ENCODE peak calls at places on chromosomes 5 and 9, in four cellular contexts. One of them, this sample, is unnamed.

GRCh38 chr5:61097465-61097864 is 64.8 kb downstream of the SMIM15 start:
- DNase-seq in IMR-90: no peak
- DNase-seq in K562: no peak
- DNase-seq in GM12878: no peak
- DNase-seq in this sample: no peak

GRCh38 chr5:163503106-163504090 is 2.0 kb upstream of the MAT2B start:
- DNase-seq in IMR-90: peak; percentile 82
- DNase-seq in K562: peak; percentile 64
- DNase-seq in GM12878: peak; percentile 43
- DNase-seq in this sample: peak; percentile 86

GRCh38 chr9:18921677-18922076 is 111.3 kb downstream of the SAXO1 start:
- DNase-seq in IMR-90: peak; percentile 11
- DNase-seq in K562: no peak
- DNase-seq in GM12878: no peak
- DNase-seq in this sample: no peak

GRCh38 chr5:9544056-9544455 is 1.8 kb downstream of the SEMA5A start:
- DNase-seq in IMR-90: peak; percentile 22
- DNase-seq in K562: no peak
- DNase-seq in GM12878: no peak
- DNase-seq in this sample: peak; percentile 7

GRCh38 chr9:33117816-33118215 is 41.3 kb upstream of the SMU1 start:
- DNase-seq in IMR-90: no peak
- DNase-seq in K562: no peak
- DNase-seq in GM12878: no peak
- DNase-seq in this sample: no peak

GRCh38 chr9:79012561-79012960 is 559.2 kb upstream of the TLE4 start:
- DNase-seq in IMR-90: peak; percentile 70
- DNase-seq in K562: no peak
- DNase-seq in GM12878: no peak
- DNase-seq in this sample: peak; percentile 70

GRCh38 chr9:90432951-90433350 is 209.7 kb downstream of the DIRAS2 start:
- DNase-seq in IMR-90: no peak
- DNase-seq in K562: no peak
- DNase-seq in GM12878: no peak
- DNase-seq in this sample: no peak

GRCh38 chr5:133827001-133827400 is 141.4 kb downstream of the C5orf15 start:
- DNase-seq in IMR-90: no peak
- DNase-seq in K562: no peak
- DNase-seq in GM12878: no peak
- DNase-seq in this sample: no peak

GRCh38 chr5:137310051-137310730 is 188.9 kb downstream of the SPOCK1 start:
- DNase-seq in IMR-90: peak; percentile 93
- DNase-seq in K562: no peak
- DNase-seq in GM12878: no peak
- DNase-seq in this sample: peak; percentile 81

GRCh38 chr9:134864821-134865190 is 15.8 kb upstream of the FCN2 start:
- DNase-seq in IMR-90: no peak
- DNase-seq in K562: no peak
- DNase-seq in GM12878: no peak
- DNase-seq in this sample: no peak

GRCh38 chr9:136438909-136439549 is 616 bp downstream of the INPP5E start:
- DNase-seq in IMR-90: peak; percentile 11
- DNase-seq in K562: peak; percentile 66
- DNase-seq in GM12878: no peak
- DNase-seq in this sample: peak; percentile 38

GRCh38 chr9:84212224-84212623 is 128.3 kb downstream of the SLC28A3 start:
- DNase-seq in IMR-90: no peak
- DNase-seq in K562: no peak
- DNase-seq in GM12878: no peak
- DNase-seq in this sample: no peak

GRCh38 chr5:35484241-35484640 is 133.4 kb upstream of the SPEF2 start:
- DNase-seq in IMR-90: no peak
- DNase-seq in K562: no peak
- DNase-seq in GM12878: no peak
- DNase-seq in this sample: no peak

GRCh38 chr9:71819115-71819739 is 50.9 kb upstream of the CEMIP2 start:
- DNase-seq in IMR-90: peak; percentile 39
- DNase-seq in K562: peak; percentile 19
- DNase-seq in GM12878: no peak
- DNase-seq in this sample: peak; percentile 35

GRCh38 chr9:36748322-36748899 is 175.7 kb downstream of the MELK start:
- DNase-seq in IMR-90: peak; percentile 43
- DNase-seq in K562: peak; percentile 39
- DNase-seq in GM12878: no peak
- DNase-seq in this sample: peak; percentile 44

GRCh38 chr9:129826759-129827158 is 2.8 kb upstream of the TOR1A start:
- DNase-seq in IMR-90: no peak
- DNase-seq in K562: no peak
- DNase-seq in GM12878: no peak
- DNase-seq in this sample: no peak

GRCh38 chr9:70382046-70382708 is 32.3 kb downstream of the KLF9 start:
- DNase-seq in IMR-90: no peak
- DNase-seq in K562: no peak
- DNase-seq in GM12878: no peak
- DNase-seq in this sample: no peak

GRCh38 chr9:19922476-19923118 is 133.8 kb upstream of the SLC24A2 start:
- DNase-seq in IMR-90: peak; percentile 46
- DNase-seq in K562: peak; percentile 19
- DNase-seq in GM12878: no peak
- DNase-seq in this sample: peak; percentile 21

GRCh38 chr9:136527721-136528710 is 17.8 kb downstream of the NOTCH1 start:
- DNase-seq in IMR-90: no peak
- DNase-seq in K562: peak; percentile 79
- DNase-seq in GM12878: no peak
- DNase-seq in this sample: no peak

GRCh38 chr5:124519396-124519795 is 227.0 kb downstream of the ZNF608 start:
- DNase-seq in IMR-90: peak; percentile 86
- DNase-seq in K562: no peak
- DNase-seq in GM12878: peak; percentile 33
- DNase-seq in this sample: peak; percentile 41

GRCh38 chr5:139655727-139656271 is 7.7 kb downstream of the CXXC5 start:
- DNase-seq in IMR-90: peak; percentile 69
- DNase-seq in K562: no peak
- DNase-seq in GM12878: no peak
- DNase-seq in this sample: no peak

GRCh38 chr5:447501-447900 is 4.5 kb downstream of the EXOC3 start:
- DNase-seq in IMR-90: no peak
- DNase-seq in K562: no peak
- DNase-seq in GM12878: no peak
- DNase-seq in this sample: no peak

GRCh38 chr5:175477440-175477839 is 920 bp upstream of the SFXN1 start:
- DNase-seq in IMR-90: no peak
- DNase-seq in K562: no peak
- DNase-seq in GM12878: no peak
- DNase-seq in this sample: no peak

GRCh38 chr5:9519537-9519936 is 26.3 kb downstream of the SEMA5A start:
- DNase-seq in IMR-90: peak; percentile 28
- DNase-seq in K562: no peak
- DNase-seq in GM12878: no peak
- DNase-seq in this sample: no peak

GRCh38 chr9:37311938-37312730 is 110.4 kb upstream of the GRHPR start:
- DNase-seq in IMR-90: peak; percentile 85
- DNase-seq in K562: no peak
- DNase-seq in GM12878: no peak
- DNase-seq in this sample: no peak

GRCh38 chr9:35481347-35481975 is 8.4 kb upstream of the RUSC2 start:
- DNase-seq in IMR-90: peak; percentile 75
- DNase-seq in K562: peak; percentile 65
- DNase-seq in GM12878: no peak
- DNase-seq in this sample: peak; percentile 71

GRCh38 chr9:36401179-36401740 is 1.2 kb upstream of the RNF38 start:
- DNase-seq in IMR-90: peak; percentile 61
- DNase-seq in K562: peak; percentile 86
- DNase-seq in GM12878: peak; percentile 19
- DNase-seq in this sample: peak; percentile 82

GRCh38 chr9:94728719-94729118 is 2.2 kb downstream of the AOPEP start:
- DNase-seq in IMR-90: no peak
- DNase-seq in K562: no peak
- DNase-seq in GM12878: no peak
- DNase-seq in this sample: no peak

GRCh38 chr9:129465834-129466535 is 154.9 kb downstream of the C9orf50 start:
- DNase-seq in IMR-90: no peak
- DNase-seq in K562: no peak
- DNase-seq in GM12878: no peak
- DNase-seq in this sample: no peak

GRCh38 chr5:96483878-96484277 is 50.8 kb upstream of the PCSK1 start:
- DNase-seq in IMR-90: peak; percentile 55
- DNase-seq in K562: peak; percentile 7
- DNase-seq in GM12878: no peak
- DNase-seq in this sample: peak; percentile 48

GRCh38 chr5:178207183-178207916 is 3.0 kb downstream of the HNRNPAB start:
- DNase-seq in IMR-90: peak; percentile 67
- DNase-seq in K562: no peak
- DNase-seq in GM12878: no peak
- DNase-seq in this sample: peak; percentile 75

GRCh38 chr5:178208540-178209227 is 4.4 kb downstream of the HNRNPAB start:
- DNase-seq in IMR-90: no peak
- DNase-seq in K562: no peak
- DNase-seq in GM12878: no peak
- DNase-seq in this sample: no peak

GRCh38 chr5:178209334-178210072 is 5.2 kb downstream of the HNRNPAB start:
- DNase-seq in IMR-90: no peak
- DNase-seq in K562: no peak
- DNase-seq in GM12878: no peak
- DNase-seq in this sample: no peak

GRCh38 chr5:178206166-178207101 is 2.1 kb downstream of the HNRNPAB start:
- DNase-seq in IMR-90: peak; percentile 23
- DNase-seq in K562: no peak
- DNase-seq in GM12878: no peak
- DNase-seq in this sample: no peak

GRCh38 chr5:178207917-178208280 is 3.6 kb downstream of the HNRNPAB start:
- DNase-seq in IMR-90: no peak
- DNase-seq in K562: no peak
- DNase-seq in GM12878: no peak
- DNase-seq in this sample: no peak
- H3K4me2 ChIP-seq in IMR-90: no peak overlapping the region
- H3K4me2 ChIP-seq in K562: peak overlapping the region; percentile 31
- H3K4me2 ChIP-seq in GM12878: peak overlapping the region; percentile 66
- H3K4me2 ChIP-seq in this sample: no peak overlapping the region

DNA sequence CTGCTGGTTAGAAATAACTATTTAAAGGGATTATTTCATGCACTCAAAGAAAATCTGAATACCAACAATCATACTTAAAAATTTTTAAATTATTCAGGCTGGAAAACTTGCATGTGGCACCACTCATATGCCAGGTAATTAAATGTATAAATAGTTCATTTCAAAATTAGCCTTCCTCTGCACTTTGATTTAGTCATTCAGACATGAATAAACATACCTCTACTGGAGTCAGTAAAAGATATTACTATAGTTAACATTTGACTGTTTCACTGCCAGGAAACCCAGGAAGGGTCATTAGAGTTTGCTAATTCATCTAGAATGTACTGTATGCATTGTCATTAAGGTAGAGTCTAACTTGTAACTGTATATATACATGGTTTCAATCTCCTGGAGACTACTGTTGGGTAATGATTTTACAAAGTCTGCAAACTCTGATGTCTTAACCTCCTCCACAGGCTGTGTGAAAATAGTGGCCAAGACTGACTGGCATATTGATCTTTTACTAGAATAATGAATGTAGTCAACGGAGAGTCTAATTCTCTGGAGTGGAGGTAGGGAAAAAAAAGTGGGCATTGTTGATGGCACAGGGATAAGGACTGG is 43.7 kb downstream of the TEX10 start:
- DNase-seq in IMR-90: peak; percentile 85
- DNase-seq in K562: no peak
- DNase-seq in GM12878: no peak
- DNase-seq in this sample: no peak
- TF ChIP-seq FOS in IMR-90: no peak
- TF ChIP-seq FOS in K562: no peak
- TF ChIP-seq FOS in GM12878: no peak
- TF ChIP-seq FOS in this sample: no peak

DNA sequence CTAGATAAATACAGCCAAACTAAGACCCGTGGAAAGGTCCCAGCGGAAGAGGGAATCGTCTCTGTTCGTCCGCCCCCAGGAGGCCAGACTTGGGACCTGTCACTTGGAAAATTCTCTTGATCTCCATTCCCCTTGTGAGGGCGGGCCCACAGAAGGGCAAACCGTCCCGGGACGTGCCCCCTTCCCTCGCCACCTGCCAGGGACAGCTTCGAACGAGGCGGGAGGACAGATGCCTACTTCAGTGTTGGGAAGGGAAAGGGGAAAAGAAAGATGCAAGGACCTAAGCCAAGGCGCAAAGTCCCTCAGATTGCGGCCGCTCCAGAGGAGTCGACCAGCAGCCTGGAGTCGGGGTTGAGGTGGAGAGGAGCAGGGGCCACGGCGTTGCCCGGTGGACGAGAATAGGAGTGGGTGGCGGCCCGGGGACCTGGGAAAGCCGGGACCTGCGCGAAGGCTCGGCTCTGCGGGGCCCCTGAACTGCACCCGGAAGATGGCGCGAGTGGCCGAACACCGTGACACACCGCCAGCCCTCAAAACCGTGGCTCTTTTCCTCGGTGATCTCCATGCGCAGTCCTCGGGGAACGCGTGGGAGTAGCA is 4.4 kb upstream of the EBF1 start:
- DNase-seq in IMR-90: peak; percentile 21
- DNase-seq in K562: peak; percentile 30
- DNase-seq in GM12878: no peak
- DNase-seq in this sample: no peak
- H3K4me2 ChIP-seq in IMR-90: no peak overlapping the region
- H3K4me2 ChIP-seq in K562: no peak overlapping the region
- H3K4me2 ChIP-seq in GM12878: no peak overlapping the region
- H3K4me2 ChIP-seq in this sample: no peak overlapping the region

GRCh38 chr5:150479416-150479815 is 28.5 kb upstream of the NDST1 start:
- DNase-seq in IMR-90: no peak
- DNase-seq in K562: no peak
- DNase-seq in GM12878: no peak
- DNase-seq in this sample: no peak

GRCh38 chr5:150468206-150468605 is 18.7 kb upstream of the RPS14 start:
- DNase-seq in IMR-90: no peak
- DNase-seq in K562: no peak
- DNase-seq in GM12878: no peak
- DNase-seq in this sample: no peak

GRCh38 chr5:150469718-150470470 is 20.4 kb upstream of the RPS14 start:
- DNase-seq in IMR-90: peak; percentile 98
- DNase-seq in K562: no peak
- DNase-seq in GM12878: no peak
- DNase-seq in this sample: peak; percentile 47

DNA sequence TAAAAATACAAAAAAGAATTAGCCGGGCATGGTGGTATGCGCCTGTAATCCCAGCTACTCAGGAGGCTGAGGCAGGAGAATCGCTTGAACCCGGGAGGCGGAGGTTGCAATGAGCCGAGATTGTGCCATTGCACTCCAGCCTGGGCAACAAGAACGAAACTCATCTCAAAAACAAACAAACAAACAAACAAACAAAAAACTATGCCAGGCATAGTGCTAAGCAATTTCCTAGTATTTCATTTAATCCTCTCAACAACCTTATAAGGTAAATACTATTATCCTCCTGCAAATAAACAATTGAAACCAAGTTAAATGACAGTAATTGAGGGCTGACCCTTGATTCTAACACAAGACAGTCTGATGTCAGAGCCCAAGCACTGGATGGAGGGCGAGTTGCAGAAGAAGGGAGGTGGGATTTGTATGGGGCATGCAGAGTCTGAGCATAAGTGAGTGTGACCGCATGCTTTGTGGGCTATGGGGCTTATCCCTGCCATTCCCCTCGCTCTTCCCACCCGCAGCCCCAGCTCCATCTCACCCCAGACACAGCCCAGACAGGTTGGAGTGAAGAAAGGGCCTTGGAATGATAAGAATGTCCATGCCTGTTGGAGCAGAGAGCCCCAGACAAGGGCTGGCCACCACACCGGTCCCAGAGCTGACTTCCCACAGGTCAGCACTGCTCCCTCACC is 24.3 kb upstream of the RPS14 start:
- DNase-seq in IMR-90: peak; percentile 44
- DNase-seq in K562: no peak
- DNase-seq in GM12878: no peak
- DNase-seq in this sample: no peak
- TF ChIP-seq FOS in IMR-90: no peak
- TF ChIP-seq FOS in K562: no peak
- TF ChIP-seq FOS in GM12878: no peak
- TF ChIP-seq FOS in this sample: no peak